ENCODE peak calls at places on chromosomes 5 and 9, in six cellular contexts. S is A549, X is gastrocnemius medialis, B is Peyer's patch, L is uterus, U is stomach. G is an unnamed sample.
A peak's percentile ranks its signal among the peaks of the same experiment; 100 is the strongest.

GRCh38 chr5:138458856-138459255 is 6.4 kb upstream of the EGR1 start:
- DNase-seq in X (no peak), L (no peak), U (no peak), B (no peak), S (no peak), G (no peak)

GRCh38 chr9:130041648-130042405 is 1.2 kb downstream of the FNBP1 start:
- DNase-seq in X (no peak), B (no peak), U (no peak), L (peak; percentile 28), S (peak; percentile 33), G (no peak)

GRCh38 chr5:132094393-132095076 is 20.9 kb downstream of the CSF2 start:
- DNase-seq in B (no peak), U (no peak), X (no peak), L (no peak), S (peak; percentile 68), G (peak; percentile 68)

GRCh38 chr5:122586351-122586750 is 188.5 kb upstream of the SNX2 start:
- DNase-seq in B (no peak), X (no peak), L (no peak), S (no peak), U (no peak), G (no peak)

GRCh38 chr9:35042081-35042604 is 30.3 kb downstream of the VCP start:
- DNase-seq in X (peak; percentile 70), S (no peak), U (no peak), L (no peak), B (no peak), G (no peak)

GRCh38 chr9:35616681-35617459 is 1.3 kb downstream of the CD72 start:
- DNase-seq in X (peak; percentile 44), B (peak; percentile 91), U (peak; percentile 77), L (peak; percentile 68), S (no peak), G (peak; percentile 92)

GRCh38 chr5:92944337-92944736 is 636.7 kb downstream of the NR2F1-AS1 start:
- DNase-seq in L (no peak), S (no peak), X (no peak), B (no peak), U (no peak), G (no peak)

GRCh38 chr9:79465171-79465570 is 106.6 kb upstream of the TLE4 start:
- DNase-seq in S (no peak), U (no peak), L (no peak), X (no peak), B (no peak), G (no peak)

GRCh38 chr9:4353236-4353635 is 53.4 kb upstream of the GLIS3 start:
- DNase-seq in L (no peak), B (peak; percentile 84), X (no peak), S (no peak), U (no peak), G (no peak)

GRCh38 chr5:36875789-36876388 is 680 bp upstream of the NIPBL start:
- DNase-seq in L (peak; percentile 70), U (peak; percentile 82), S (peak; percentile 75), B (peak; percentile 92), X (peak; percentile 78), G (peak; percentile 55)
- TF ChIP-seq POLR2A in L (no peak), U (no peak), S (no peak), B (no peak), X (no peak), G (no peak)

GRCh38 chr9:109320338-109320733 is 523 bp downstream of the EPB41L4B start:
- DNase-seq in B (no peak), U (no peak), L (no peak), S (no peak), X (no peak), G (no peak)
- H3K4me3 ChIP-seq in B (no peak overlapping the region), U (peak overlapping the region; percentile 62), L (no peak overlapping the region), S (peak overlapping the region; percentile 85), X (no peak overlapping the region), G (no peak overlapping the region)

GRCh38 chr5:53917095-53917494 is 356.7 kb downstream of the NDUFS4 start:
- DNase-seq in S (peak; percentile 18), L (no peak), B (no peak), X (no peak), U (no peak), G (no peak)
- TF ChIP-seq CTCF in S (no peak), L (no peak), B (no peak), X (no peak), U (no peak), G (no peak)

DNA sequence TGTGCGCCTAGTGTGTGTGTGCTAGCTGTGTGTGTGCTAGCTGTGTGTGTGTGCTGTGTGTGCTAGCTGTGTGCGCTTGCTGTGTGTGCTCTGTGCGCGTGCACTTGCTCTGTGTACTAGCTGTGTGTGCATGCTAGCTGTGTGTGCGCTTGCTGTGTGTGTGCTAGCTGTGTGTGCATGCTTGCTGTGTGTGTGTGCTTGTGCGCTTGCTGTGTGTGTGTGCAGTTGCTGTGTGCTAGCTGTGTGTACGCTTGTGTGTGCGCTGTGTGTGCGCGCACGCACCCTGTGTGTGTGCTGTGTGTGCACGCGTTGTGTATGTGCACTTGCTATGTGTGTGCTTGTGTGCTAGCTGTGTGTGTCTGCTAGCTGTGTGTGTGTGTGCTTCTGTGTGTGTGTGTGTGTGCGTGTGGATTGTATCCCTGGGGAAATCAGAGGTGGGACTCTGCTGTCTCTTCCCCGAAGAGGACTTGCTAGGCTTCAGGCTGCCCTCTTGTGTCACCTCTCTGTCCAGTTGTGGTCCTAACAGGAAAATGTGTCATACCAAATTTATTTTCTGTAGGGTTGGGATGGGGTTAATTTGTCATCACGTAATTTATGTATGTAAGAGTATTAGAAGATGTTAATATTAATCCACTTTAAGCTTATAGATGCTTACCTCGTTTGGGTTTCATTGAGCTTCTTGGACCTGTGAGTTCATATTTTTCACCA is 38.9 kb downstream of the TPPP start:
- DNase-seq in S (no peak), L (no peak), U (no peak), B (no peak), X (no peak), G (no peak)
- TF ChIP-seq POLR2A in S (peak; percentile 17), L (no peak), U (no peak), B (no peak), X (no peak), G (no peak)

DNA sequence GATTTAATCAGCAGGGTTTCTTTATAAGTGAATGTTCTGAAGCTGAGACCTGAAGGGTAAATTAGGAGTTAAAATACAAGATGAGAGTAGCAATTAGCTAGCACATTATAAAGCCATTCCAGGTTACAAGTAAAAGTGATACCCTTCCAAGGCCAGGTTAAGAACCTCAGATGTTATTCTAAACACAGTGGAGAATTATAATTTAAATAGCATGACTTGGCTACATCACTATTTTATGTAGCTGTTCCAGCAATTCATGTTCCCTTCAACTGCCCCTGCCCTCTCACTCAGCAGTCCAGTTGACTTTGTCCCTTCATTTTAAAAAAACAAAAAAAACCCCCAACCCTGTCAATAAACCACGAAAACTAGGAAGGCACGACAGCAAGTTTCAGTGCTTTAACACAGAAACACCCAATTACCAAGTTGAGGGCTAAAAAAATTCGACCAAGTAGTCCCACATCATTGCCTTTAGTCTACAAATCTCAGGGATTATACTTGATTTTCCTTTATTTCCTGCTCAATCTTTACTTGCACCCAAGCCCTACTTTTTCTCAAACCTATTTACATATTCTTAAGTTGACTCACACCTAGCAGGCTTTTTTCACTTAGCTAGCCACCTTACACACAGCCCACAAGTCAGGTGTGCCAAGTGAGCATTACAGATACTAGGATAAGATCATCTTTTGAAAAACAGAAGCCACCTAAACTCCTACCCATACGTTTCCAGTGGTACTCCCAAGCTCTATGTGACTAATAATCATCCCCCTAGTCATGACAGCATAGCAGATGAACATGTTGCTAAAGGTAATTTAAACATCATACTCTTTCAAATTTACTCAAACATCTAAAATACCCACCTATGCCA is 3.4 kb downstream of the RPL37 start:
- DNase-seq in U (no peak), L (no peak), B (no peak), S (no peak), X (no peak), G (no peak)
- H3K4me3 ChIP-seq in U (peak overlapping the region; percentile 74), L (no peak overlapping the region), B (no peak overlapping the region), S (peak overlapping the region; percentile 98), X (no peak overlapping the region), G (no peak overlapping the region)

DNA sequence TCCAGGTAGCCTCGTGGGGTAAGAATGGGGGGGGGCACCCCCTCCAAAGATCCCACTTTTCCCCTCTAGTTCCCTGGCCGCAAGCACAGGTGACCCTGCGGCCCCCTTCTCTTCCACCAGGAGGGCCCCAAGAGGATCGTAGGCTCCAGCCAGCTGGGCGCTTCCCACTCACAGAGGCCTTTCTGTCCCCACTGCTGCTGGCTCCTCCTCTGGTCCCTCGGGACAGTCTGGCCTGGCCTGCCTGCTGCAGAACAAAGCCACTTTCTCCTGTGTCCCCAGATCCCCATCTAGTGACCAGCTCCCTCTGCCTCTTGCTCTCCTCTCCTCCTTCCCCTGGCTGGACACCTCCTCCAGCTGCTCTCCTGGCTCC is 534 bp upstream of the SAPCD2 start:
- DNase-seq in U (no peak), X (no peak), B (no peak), S (no peak), L (no peak), G (no peak)
- TF ChIP-seq CTCF in U (no peak), X (no peak), B (peak; percentile 11), S (no peak), L (no peak), G (no peak)

DNA sequence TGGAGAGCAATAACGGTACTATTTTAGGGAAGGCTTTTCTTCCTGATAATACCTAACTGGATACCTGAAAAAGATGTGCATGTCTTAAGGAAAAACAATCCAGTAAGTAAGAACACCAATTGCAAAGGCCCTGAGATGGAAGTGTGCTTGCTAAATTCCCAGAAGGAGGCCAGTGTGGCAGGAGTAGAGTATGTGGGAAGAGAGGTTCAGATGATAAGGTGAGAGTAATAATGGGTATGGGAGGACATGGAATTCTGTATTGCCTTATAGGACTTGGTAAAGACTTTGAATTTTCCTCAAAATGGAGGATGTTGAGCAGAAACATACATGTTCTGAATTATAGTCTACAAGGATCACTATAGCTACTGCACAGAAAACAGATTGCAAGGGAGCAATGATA is 89.3 kb downstream of the COMMD10 start:
- DNase-seq in X (no peak), L (no peak), U (no peak), B (no peak), S (no peak), G (no peak)
- TF ChIP-seq POLR2A in X (no peak), L (no peak), U (no peak), B (no peak), S (no peak), G (no peak)

GRCh38 chr5:181243521-181244307 is at the start of gene RACK1:
- DNase-seq in U (peak; percentile 88), L (peak; percentile 89), S (peak; percentile 92), X (peak; percentile 87), B (peak; percentile 94), G (peak; percentile 89)

GRCh38 chr5:181239062-181239663 is 4.5 kb downstream of the RACK1 start:
- DNase-seq in X (no peak), S (no peak), L (no peak), U (no peak), B (no peak), G (no peak)

GRCh38 chr5:181243020-181243520 is 636 bp downstream of the RACK1 start:
- DNase-seq in U (no peak), B (no peak), L (no peak), X (peak; percentile 44), S (no peak), G (no peak)

GRCh38 chr5:181242031-181242451 is 1.7 kb downstream of the RACK1 start:
- DNase-seq in U (no peak), S (no peak), L (no peak), X (no peak), B (no peak), G (no peak)

GRCh38 chr5:181241393-181241975 is 2.2 kb downstream of the RACK1 start:
- DNase-seq in U (no peak), X (peak; percentile 75), L (no peak), S (peak; percentile 64), B (no peak), G (no peak)
- H3K4me3 ChIP-seq in U (peak overlapping the region; percentile 70), X (peak overlapping the region; percentile 96), L (no peak overlapping the region), S (peak overlapping the region; percentile 82), B (no peak overlapping the region), G (no peak overlapping the region)